ENCODE peak calls at places on chromosomes 3 and 15, in five cellular contexts. N, P, D, V and E are unnamed samples.

GRCh38 chr15:89967892-89968291 is 33.2 kb upstream of the ZNF710 start:
- DNase-seq in N (no peak), P (no peak), D (no peak), V (no peak), E (no peak)

GRCh38 chr3:22121068-22121706 is 370.2 kb upstream of the ZNF385D start:
- DNase-seq in N (no peak), P (no peak), D (peak; percentile 27), V (no peak), E (no peak)

GRCh38 chr15:66472176-66472999 is 25.2 kb downstream of the SNAPC5 start:
- DNase-seq in N (peak; percentile 55), P (no peak), D (no peak), V (peak; percentile 66), E (no peak)

GRCh38 chr15:39618063-39618823 is 37.4 kb downstream of the THBS1 start:
- DNase-seq in N (no peak), P (no peak), D (no peak), V (no peak), E (no peak)

GRCh38 chr3:182697345-182697919 is 95.9 kb upstream of the ATP11B start:
- DNase-seq in N (no peak), P (no peak), D (no peak), V (no peak), E (no peak)

GRCh38 chr15:59801649-59802048 is 112.5 kb upstream of the BNIP2 start:
- DNase-seq in N (no peak), P (no peak), D (no peak), V (no peak), E (no peak)

GRCh38 chr15:92599394-92599970 is 56.1 kb downstream of the FAM174B start:
- DNase-seq in N (no peak), P (no peak), D (no peak), V (no peak), E (no peak)

GRCh38 chr15:100723323-100723801 is 121.0 kb downstream of the ASB7 start:
- DNase-seq in N (no peak), P (no peak), D (no peak), V (no peak), E (peak; percentile 10)

GRCh38 chr3:63746211-63746610 is 72.9 kb upstream of the C3orf49 start:
- DNase-seq in N (no peak), P (no peak), D (no peak), V (no peak), E (no peak)

GRCh38 chr3:121670676-121671075 is 10.0 kb upstream of the HCLS1 start:
- DNase-seq in N (no peak), P (no peak), D (no peak), V (no peak), E (no peak)

GRCh38 chr3:61449327-61450040 is 111.9 kb upstream of the PTPRG start:
- DNase-seq in N (no peak), P (no peak), D (no peak), V (no peak), E (no peak)

GRCh38 chr3:183481582-183481981 is 53.2 kb upstream of the MCF2L2 start:
- DNase-seq in N (no peak), P (no peak), D (no peak), V (no peak), E (peak; percentile 25)

GRCh38 chr3:194369522-194370279 is at the start of gene LRRC15:
- DNase-seq in N (no peak), P (no peak), D (peak; percentile 84), V (no peak), E (no peak)

GRCh38 chr3:158731938-158732855 is at the start of gene RARRES1:
- DNase-seq in N (peak; percentile 64), P (no peak), D (peak; percentile 81), V (peak; percentile 70), E (peak; percentile 79)

GRCh38 chr3:61736506-61736905 is 175.1 kb downstream of the PTPRG start:
- DNase-seq in N (no peak), P (no peak), D (no peak), V (no peak), E (no peak)

GRCh38 chr3:100954199-100954935 is 38.9 kb downstream of the ABI3BP start:
- DNase-seq in N (no peak), P (no peak), D (no peak), V (no peak), E (no peak)

GRCh38 chr3:148955544-148956346 is 35.6 kb upstream of the GYG1 start:
- DNase-seq in N (no peak), P (peak; percentile 70), D (peak; percentile 76), V (no peak), E (no peak)